ENCODE peak calls at places on chromosome 22, in four cellular contexts. K is GM12891, V is HepG2, H is H1. Y is an unnamed sample.

GRCh38 chr22:27380826-27381225 is 420.7 kb downstream of the MN1 start:
- DNase-seq in H (no peak), V (no peak), K (no peak), Y (no peak)

GRCh38 chr22:35892192-35892591 is 136.4 kb downstream of the RBFOX2 start:
- DNase-seq in K (no peak), H (no peak), V (no peak), Y (no peak)

GRCh38 chr22:29071261-29072045 is 1.4 kb upstream of the KREMEN1 start:
- DNase-seq in V (peak), H (peak), K (no peak), Y (peak)

GRCh38 chr22:29117799-29118477 is 45.1 kb downstream of the KREMEN1 start:
- DNase-seq in K (no peak), H (no peak), V (peak), Y (no peak)

GRCh38 chr22:30336752-30337460 is 10.2 kb upstream of the TBC1D10A start:
- DNase-seq in K (no peak), H (no peak), V (no peak), Y (no peak)

GRCh38 chr22:44025171-44026065 is 1.3 kb downstream of the PARVB start:
- DNase-seq in V (no peak), K (peak), H (no peak), Y (peak)

GRCh38 chr22:24683671-24684070 is 80.7 kb downstream of the GGT1 start:
- DNase-seq in K (no peak), H (no peak), V (no peak), Y (no peak)

GRCh38 chr22:31148516-31148915 is 8.2 kb upstream of the PLA2G3 start:
- DNase-seq in H (no peak), K (no peak), V (no peak), Y (no peak)

GRCh38 chr22:17779286-17780115 is 5.2 kb upstream of the BID start:
- DNase-seq in H (no peak), K (peak), V (no peak), Y (peak)

GRCh38 chr22:43168416-43169309 is 17.3 kb downstream of the TSPO start:
- DNase-seq in V (no peak), K (no peak), H (no peak), Y (no peak)

GRCh38 chr22:29268511-29269229 is 602 bp downstream of the EWSR1 start:
- DNase-seq in V (peak), K (no peak), H (no peak), Y (no peak)

GRCh38 chr22:32760396-32760795 is 41.1 kb upstream of the TIMP3 start:
- DNase-seq in K (no peak), V (no peak), H (no peak), Y (no peak)

GRCh38 chr22:30885591-30885990 is 83.0 kb downstream of the MORC2 start:
- DNase-seq in V (no peak), K (no peak), H (no peak), Y (no peak)

GRCh38 chr22:25509391-25509791 is 55.1 kb upstream of the GRK3 start:
- DNase-seq in H (no peak), V (no peak), K (no peak), Y (no peak)

GRCh38 chr22:29203456-29203855 is 2.2 kb upstream of the EMID1 start:
- DNase-seq in H (no peak), K (no peak), V (no peak), Y (no peak)

GRCh38 chr22:44088976-44089570 is 65.0 kb downstream of the PARVB start:
- DNase-seq in K (no peak), V (no peak), H (no peak), Y (no peak)

GRCh38 chr22:28514314-28514713 is 165.3 kb downstream of the TTC28 start:
- DNase-seq in H (no peak), K (no peak), V (no peak), Y (no peak)

GRCh38 chr22:25202290-25202921 is 2.7 kb downstream of the CRYBB3 start:
- DNase-seq in H (peak), K (peak), V (peak), Y (peak)

GRCh38 chr22:26550498-26551033 is 38.3 kb upstream of the TFIP11 start:
- DNase-seq in V (peak), H (no peak), K (no peak), Y (no peak)

GRCh38 chr22:45094081-45094720 is 69.5 kb upstream of the NUP50 start:
- DNase-seq in V (no peak), K (no peak), H (no peak), Y (no peak)

GRCh38 chr22:18109410-18110193 is 1.0 kb upstream of the TUBA8 start:
- DNase-seq in H (no peak), K (no peak), V (no peak), Y (no peak)

GRCh38 chr22:33811686-33812085 is 108.6 kb downstream of the LARGE1 start:
- DNase-seq in V (no peak), K (no peak), H (no peak), Y (no peak)

GRCh38 chr22:33519140-33519973 is 400.9 kb downstream of the LARGE1 start:
- DNase-seq in K (peak), V (peak), H (peak), Y (peak)

GRCh38 chr22:38704568-38705234 is 1.0 kb upstream of the GTPBP1 start:
- DNase-seq in V (peak), H (no peak), K (no peak), Y (no peak)

GRCh38 chr22:39149915-39150847 is 2.3 kb downstream of the CBX7 start:
- DNase-seq in K (no peak), H (no peak), V (peak), Y (no peak)

GRCh38 chr22:26461188-26461810 is 22.3 kb downstream of the HPS4 start:
- DNase-seq in H (peak), V (peak), K (peak), Y (no peak)

GRCh38 chr22:33829549-33830280 is 90.6 kb downstream of the LARGE1 start:
- DNase-seq in K (no peak), V (no peak), H (no peak), Y (no peak)

GRCh38 chr22:17056807-17057206 is 28.0 kb upstream of the IL17RA start:
- DNase-seq in K (no peak), V (no peak), H (peak), Y (no peak)

GRCh38 chr22:39616051-39616450 is 45.5 kb downstream of the CACNA1I start:
- DNase-seq in K (no peak), H (no peak), V (no peak), Y (no peak)

GRCh38 chr22:48837341-48837935 is 990.2 kb downstream of the BRD1 start:
- DNase-seq in K (no peak), H (no peak), V (no peak), Y (no peak)

GRCh38 chr22:48836673-48837340 is 990.9 kb downstream of the BRD1 start:
- DNase-seq in H (no peak), K (no peak), V (no peak), Y (no peak)

GRCh38 chr22:48838376-48838775 is 989.3 kb downstream of the BRD1 start:
- DNase-seq in K (no peak), V (no peak), H (no peak), Y (no peak)

GRCh38 chr22:48840112-48840949 is 987.3 kb downstream of the BRD1 start:
- DNase-seq in H (no peak), V (no peak), K (no peak), Y (no peak)

DNA sequence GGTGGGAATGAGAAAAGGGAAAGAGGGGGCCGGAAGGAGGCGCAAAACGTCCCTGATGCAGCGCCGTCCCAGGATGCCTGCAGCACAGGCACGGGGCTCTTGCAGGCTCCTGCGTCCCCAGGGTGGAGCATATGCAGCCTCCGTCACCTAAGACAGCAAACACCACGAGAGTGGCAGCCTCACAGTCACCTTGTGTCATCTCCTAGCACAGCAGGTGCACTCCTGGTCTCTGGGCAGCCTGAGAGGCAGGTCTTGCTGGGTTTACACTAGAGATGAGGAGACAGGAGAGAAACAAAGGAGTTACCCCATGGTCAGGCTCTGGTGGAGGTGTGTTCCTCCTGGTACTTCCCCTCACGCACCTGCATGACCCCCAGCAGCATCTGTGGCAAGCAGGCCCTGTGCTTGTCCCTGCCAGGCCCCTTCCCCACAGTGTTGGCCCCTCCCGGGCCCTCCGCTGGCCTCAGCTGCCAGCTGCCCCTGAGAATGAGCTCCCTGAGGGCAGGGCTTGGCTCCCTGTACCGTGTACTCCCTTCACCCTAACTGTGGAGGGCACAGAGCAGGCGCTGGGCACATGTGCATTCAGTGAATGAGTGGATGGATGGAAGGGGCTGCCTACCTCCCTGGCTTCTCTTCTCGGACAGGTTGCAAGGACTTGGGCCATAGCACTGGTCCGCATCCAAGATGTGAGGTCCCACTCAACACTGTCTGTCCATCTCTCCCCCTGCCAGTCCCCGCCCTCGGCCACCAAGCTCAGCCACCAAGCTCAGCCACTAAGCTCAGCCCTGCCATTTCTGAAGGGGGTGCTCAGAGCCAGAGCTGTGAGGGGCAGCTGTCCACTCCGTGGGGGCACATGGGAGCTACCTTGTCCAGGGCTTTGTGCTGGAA is 988.6 kb downstream of the BRD1 start:
- DNase-seq in H (no peak), K (no peak), V (no peak), Y (no peak)
- TF ChIP-seq TAF1 in H (no peak), K (no peak), V (no peak), Y (no peak)

GRCh38 chr22:37019309-37020191 is at the start of the genes MPST and TST:
- DNase-seq in V (peak), H (peak), K (peak), Y (peak)
- TF ChIP-seq POLR2A in V (peak), H (no peak), K (no peak), Y (peak)

DNA sequence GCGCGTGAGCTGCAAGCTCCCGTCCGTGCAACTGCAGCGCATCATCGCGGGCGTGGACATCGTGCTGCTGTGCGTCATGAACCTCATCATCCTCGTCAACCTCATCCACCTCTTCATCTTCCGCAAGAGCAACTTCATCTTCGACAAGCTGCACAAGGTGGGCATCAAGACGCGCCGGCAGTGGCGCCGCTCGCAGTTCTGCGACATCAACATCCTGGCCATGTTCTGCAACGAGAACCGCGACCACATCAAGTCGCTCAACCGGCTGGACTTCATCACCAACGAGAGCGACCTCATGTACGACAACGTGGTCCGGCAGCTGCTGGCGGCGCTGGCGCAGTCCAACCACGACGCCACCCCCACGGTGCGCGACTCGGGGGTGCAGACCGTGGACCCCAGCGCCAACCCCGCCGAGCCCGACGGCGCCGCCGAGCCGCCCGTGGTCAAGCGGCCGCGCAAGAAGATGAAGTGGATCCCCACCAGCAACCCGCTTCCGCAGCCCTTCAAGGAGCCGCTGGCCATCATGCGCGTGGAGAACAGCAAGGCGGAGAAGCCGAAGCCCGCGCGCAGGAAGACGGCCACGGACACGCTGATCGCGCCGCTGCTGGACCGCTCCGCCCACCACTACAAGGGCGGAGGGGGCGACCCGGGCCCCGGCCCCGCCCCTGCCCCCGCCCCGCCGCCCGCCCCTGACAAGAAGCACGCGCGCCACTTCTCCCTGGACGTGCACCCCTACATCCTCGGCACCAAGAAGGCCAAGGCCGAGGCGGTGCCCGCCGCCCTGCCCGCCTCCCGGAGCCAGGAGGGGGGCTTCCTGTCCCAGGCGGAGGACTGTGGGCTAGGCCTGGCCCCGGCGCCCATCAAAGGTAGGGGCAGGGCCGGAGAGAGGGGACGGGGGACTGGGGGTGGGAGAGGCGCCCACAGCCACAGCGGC is 7.3 kb downstream of the PANX2 start:
- DNase-seq in K (no peak), V (no peak), H (no peak), Y (no peak)
- TF ChIP-seq TAF1 in K (no peak), V (no peak), H (no peak), Y (no peak)

DNA sequence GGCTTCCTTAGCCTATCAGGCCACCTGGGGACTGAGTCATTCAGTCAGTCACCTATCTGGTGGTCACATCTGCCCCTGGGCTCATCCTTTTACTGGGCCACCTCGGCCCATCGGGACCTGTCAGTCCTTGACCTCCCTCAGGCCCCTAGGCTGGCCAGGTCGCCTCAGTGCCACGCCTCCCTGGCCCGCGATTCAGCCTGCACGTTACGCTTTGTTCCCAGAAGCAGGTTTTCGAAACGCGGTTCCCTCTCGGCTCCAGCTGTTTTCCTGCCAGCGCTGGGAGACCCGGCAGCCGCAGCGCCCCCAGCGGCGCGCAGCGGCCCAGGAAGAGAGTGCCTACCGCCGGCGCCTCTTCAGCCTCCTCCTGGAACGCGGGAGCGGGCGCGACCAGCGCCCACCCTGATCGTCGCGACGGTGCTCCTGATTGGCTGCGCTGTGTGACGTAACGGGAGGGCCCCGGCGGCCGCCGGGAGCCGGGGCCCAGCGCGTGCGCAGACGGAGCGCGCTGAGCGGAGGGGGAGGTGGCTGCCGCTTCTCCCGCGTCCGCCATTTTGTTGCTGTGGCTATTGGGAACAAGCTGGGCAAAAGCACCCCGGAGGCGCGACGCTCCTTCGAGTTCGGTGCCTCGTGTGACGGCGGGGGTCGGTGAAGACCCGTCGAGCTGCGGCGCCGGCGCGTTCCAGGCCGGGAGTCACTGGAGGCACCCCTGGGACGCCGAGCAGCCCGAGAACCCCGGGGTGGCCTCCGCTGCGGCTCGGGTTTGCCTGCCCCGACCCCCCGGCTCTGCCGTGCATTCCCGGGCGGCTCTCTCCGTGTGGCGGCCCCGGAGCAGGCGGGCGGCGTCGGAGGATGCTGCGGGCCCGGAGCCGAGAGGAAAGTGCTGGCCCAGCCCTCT is at the start of gene CRKL:
- DNase-seq in K (peak), V (peak), H (peak), Y (peak)
- TF ChIP-seq POLR2A in K (peak), V (peak), H (peak), Y (peak)

DNA sequence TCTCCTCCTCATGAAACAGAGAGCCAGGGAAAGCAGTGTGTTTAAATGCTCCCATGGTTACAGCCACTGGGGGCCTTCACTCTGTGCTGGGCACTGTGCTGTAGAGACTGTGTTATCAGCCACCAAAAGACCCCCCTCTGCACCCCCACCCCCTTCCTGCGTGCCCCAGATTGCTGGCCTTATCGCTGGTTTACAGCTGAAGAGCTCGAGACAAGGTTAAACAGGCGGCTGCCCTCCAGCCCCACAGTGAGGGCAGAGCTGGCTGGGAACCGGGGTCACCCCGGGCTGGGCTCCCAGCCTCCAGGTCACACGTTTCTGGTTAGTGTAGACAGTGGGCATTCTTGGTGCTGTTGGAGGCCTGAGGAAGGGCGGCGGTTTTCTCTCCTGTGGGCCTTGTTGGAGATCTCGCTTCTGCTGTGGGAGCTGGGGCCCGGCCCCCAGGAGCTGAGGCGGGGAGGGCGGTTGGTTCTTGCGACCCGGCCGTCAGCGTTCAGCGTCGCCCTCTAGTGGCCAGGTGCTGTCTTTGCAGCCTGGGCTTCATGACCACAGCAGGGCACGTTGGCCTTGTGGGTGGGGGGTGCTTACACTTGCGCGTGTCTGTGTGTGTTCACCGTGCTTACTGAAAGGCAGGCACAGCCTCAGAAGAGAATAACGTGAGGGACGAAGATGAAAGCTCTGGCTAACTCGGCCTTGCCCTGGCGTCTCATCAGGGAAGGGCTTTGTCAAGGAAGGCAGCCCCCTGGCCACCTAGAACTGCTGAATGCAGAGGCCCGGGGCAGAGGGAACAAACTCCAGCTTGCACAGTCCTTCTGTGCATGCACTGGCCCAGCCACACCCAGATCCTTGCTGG is 40.8 kb downstream of the TBC1D22A start:
- DNase-seq in H (peak), V (peak), K (peak), Y (peak)
- TF ChIP-seq TAF1 in H (no peak), V (no peak), K (no peak), Y (no peak)

DNA sequence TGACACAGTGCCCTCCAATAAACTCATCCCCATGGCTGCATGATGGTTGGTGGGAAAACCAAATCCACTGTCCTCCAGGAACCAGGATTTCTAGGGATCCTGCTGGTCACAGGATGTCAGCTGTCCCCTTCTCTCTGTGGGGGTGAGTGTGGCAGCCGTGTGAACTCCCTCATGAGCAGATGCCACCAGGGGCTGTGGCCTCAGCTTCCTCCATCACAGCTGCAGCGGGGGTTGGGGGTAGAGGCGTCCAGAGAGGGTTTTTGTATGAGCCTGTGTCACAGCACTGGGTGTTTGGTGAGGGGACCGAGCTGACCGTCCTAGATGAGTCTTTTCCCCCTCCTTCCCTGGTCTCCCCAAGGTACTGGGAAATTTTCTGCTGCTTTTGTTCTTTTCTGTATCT is 26.4 kb downstream of the IGLL5 start:
- DNase-seq in V (no peak), H (no peak), K (no peak), Y (no peak)
- TF ChIP-seq POLR2A in V (no peak), H (no peak), K (no peak), Y (no peak)

Y was measured in GM12892.